ENCODE peak calls at places on chromosomes 6 and 20, in four cellular contexts. One of them, this sample, is unnamed.

GRCh38 chr6:53718597-53719460 is 53.3 kb upstream of the KLHL31 start:
- DNase-seq in stimulated activated CD4-positive, alpha-beta T cell treated with anti-CD3 and anti-CD28 coated beads, Interleukin-4, amount 100 ng/mL, for 4 hours: no peak
- DNase-seq in fibroblast of pulmonary artery: peak; percentile 72
- DNase-seq in NCI-H1092 treated with DMSO at 0.1 percent for 48 hours: peak; percentile 65
- DNase-seq in this sample: peak; percentile 74

GRCh38 chr20:62193079-62194025 is 10.5 kb downstream of the MTG2 start:
- DNase-seq in stimulated activated CD4-positive, alpha-beta T cell treated with anti-CD3 and anti-CD28 coated beads, Interleukin-4, amount 100 ng/mL, for 4 hours: no peak
- DNase-seq in fibroblast of pulmonary artery: no peak
- DNase-seq in NCI-H1092 treated with DMSO at 0.1 percent for 48 hours: no peak
- DNase-seq in this sample: no peak

GRCh38 chr6:133630651-133631050 is 258.3 kb upstream of the TCF21 start:
- DNase-seq in stimulated activated CD4-positive, alpha-beta T cell treated with anti-CD3 and anti-CD28 coated beads, Interleukin-4, amount 100 ng/mL, for 4 hours: no peak
- DNase-seq in fibroblast of pulmonary artery: no peak
- DNase-seq in NCI-H1092 treated with DMSO at 0.1 percent for 48 hours: no peak
- DNase-seq in this sample: no peak

GRCh38 chr6:30260036-30260504 is 46.9 kb upstream of the TRIM26 start:
- DNase-seq in stimulated activated CD4-positive, alpha-beta T cell treated with anti-CD3 and anti-CD28 coated beads, Interleukin-4, amount 100 ng/mL, for 4 hours: peak; percentile 35
- DNase-seq in fibroblast of pulmonary artery: no peak
- DNase-seq in NCI-H1092 treated with DMSO at 0.1 percent for 48 hours: no peak
- DNase-seq in this sample: no peak

GRCh38 chr20:13868331-13868730 is 83.5 kb downstream of the NDUFAF5 start:
- DNase-seq in stimulated activated CD4-positive, alpha-beta T cell treated with anti-CD3 and anti-CD28 coated beads, Interleukin-4, amount 100 ng/mL, for 4 hours: no peak
- DNase-seq in fibroblast of pulmonary artery: peak; percentile 9
- DNase-seq in NCI-H1092 treated with DMSO at 0.1 percent for 48 hours: no peak
- DNase-seq in this sample: no peak

GRCh38 chr6:163100259-163100658 is 314.3 kb upstream of the QKI start:
- DNase-seq in stimulated activated CD4-positive, alpha-beta T cell treated with anti-CD3 and anti-CD28 coated beads, Interleukin-4, amount 100 ng/mL, for 4 hours: no peak
- DNase-seq in fibroblast of pulmonary artery: no peak
- DNase-seq in NCI-H1092 treated with DMSO at 0.1 percent for 48 hours: no peak
- DNase-seq in this sample: no peak

GRCh38 chr6:63448229-63448628 is 124.1 kb upstream of the LOC128125822 start:
- DNase-seq in stimulated activated CD4-positive, alpha-beta T cell treated with anti-CD3 and anti-CD28 coated beads, Interleukin-4, amount 100 ng/mL, for 4 hours: no peak
- DNase-seq in fibroblast of pulmonary artery: no peak
- DNase-seq in NCI-H1092 treated with DMSO at 0.1 percent for 48 hours: no peak
- DNase-seq in this sample: no peak

GRCh38 chr20:38000293-38000692 is 33.0 kb downstream of the TTI1 start:
- DNase-seq in stimulated activated CD4-positive, alpha-beta T cell treated with anti-CD3 and anti-CD28 coated beads, Interleukin-4, amount 100 ng/mL, for 4 hours: no peak
- DNase-seq in fibroblast of pulmonary artery: no peak
- DNase-seq in NCI-H1092 treated with DMSO at 0.1 percent for 48 hours: no peak
- DNase-seq in this sample: no peak

GRCh38 chr20:46939031-46939430 is 44.4 kb downstream of the EYA2 start:
- DNase-seq in stimulated activated CD4-positive, alpha-beta T cell treated with anti-CD3 and anti-CD28 coated beads, Interleukin-4, amount 100 ng/mL, for 4 hours: no peak
- DNase-seq in fibroblast of pulmonary artery: peak; percentile 14
- DNase-seq in NCI-H1092 treated with DMSO at 0.1 percent for 48 hours: no peak
- DNase-seq in this sample: peak; percentile 1

GRCh38 chr6:17098538-17098937 is 3.3 kb upstream of the STMND1 start:
- DNase-seq in stimulated activated CD4-positive, alpha-beta T cell treated with anti-CD3 and anti-CD28 coated beads, Interleukin-4, amount 100 ng/mL, for 4 hours: no peak
- DNase-seq in fibroblast of pulmonary artery: no peak
- DNase-seq in NCI-H1092 treated with DMSO at 0.1 percent for 48 hours: no peak
- DNase-seq in this sample: no peak

GRCh38 chr20:20664795-20665194 is 47.6 kb downstream of the RALGAPA2 start:
- DNase-seq in stimulated activated CD4-positive, alpha-beta T cell treated with anti-CD3 and anti-CD28 coated beads, Interleukin-4, amount 100 ng/mL, for 4 hours: no peak
- DNase-seq in fibroblast of pulmonary artery: peak; percentile 49
- DNase-seq in NCI-H1092 treated with DMSO at 0.1 percent for 48 hours: peak; percentile 62
- DNase-seq in this sample: peak; percentile 77

GRCh38 chr6:131787079-131787478 is 20.7 kb upstream of the ENPP1 start:
- DNase-seq in stimulated activated CD4-positive, alpha-beta T cell treated with anti-CD3 and anti-CD28 coated beads, Interleukin-4, amount 100 ng/mL, for 4 hours: no peak
- DNase-seq in fibroblast of pulmonary artery: no peak
- DNase-seq in NCI-H1092 treated with DMSO at 0.1 percent for 48 hours: no peak
- DNase-seq in this sample: no peak

GRCh38 chr20:45098096-45098773 is 2.7 kb downstream of the KCNS1 start:
- DNase-seq in stimulated activated CD4-positive, alpha-beta T cell treated with anti-CD3 and anti-CD28 coated beads, Interleukin-4, amount 100 ng/mL, for 4 hours: no peak
- DNase-seq in fibroblast of pulmonary artery: peak; percentile 49
- DNase-seq in NCI-H1092 treated with DMSO at 0.1 percent for 48 hours: no peak
- DNase-seq in this sample: peak; percentile 23

GRCh38 chr6:786946-787763 is 94.2 kb upstream of the EXOC2 start:
- DNase-seq in stimulated activated CD4-positive, alpha-beta T cell treated with anti-CD3 and anti-CD28 coated beads, Interleukin-4, amount 100 ng/mL, for 4 hours: no peak
- DNase-seq in fibroblast of pulmonary artery: peak; percentile 21
- DNase-seq in NCI-H1092 treated with DMSO at 0.1 percent for 48 hours: no peak
- DNase-seq in this sample: peak; percentile 29

GRCh38 chr20:24891546-24892393 is 57.3 kb upstream of the CST7 start:
- DNase-seq in stimulated activated CD4-positive, alpha-beta T cell treated with anti-CD3 and anti-CD28 coated beads, Interleukin-4, amount 100 ng/mL, for 4 hours: no peak
- DNase-seq in fibroblast of pulmonary artery: no peak
- DNase-seq in NCI-H1092 treated with DMSO at 0.1 percent for 48 hours: no peak
- DNase-seq in this sample: no peak